ENCODE peak calls at places on chromosomes 13 and 19, in eight cellular contexts. T, C, E, Z, G, B, R and Y are unnamed samples.

GRCh38 chr13:49498211-49498610 is 2.5 kb downstream of the PHF11 start:
- DNase-seq in T (no peak), C (no peak), E (no peak), Z (no peak), G (no peak), B (no peak), R (no peak), Y (no peak)

GRCh38 chr19:30784850-30785459 is 412.8 kb downstream of the ZNF536 start:
- DNase-seq in T (peak; percentile 48), C (peak; percentile 39), E (peak; percentile 43), Z (peak; percentile 26), G (peak; percentile 77), B (peak; percentile 59), R (peak; percentile 82), Y (peak; percentile 12)

GRCh38 chr19:42242071-42242511 is 311 bp downstream of the GSK3A start:
- DNase-seq in T (no peak), C (no peak), E (no peak), Z (no peak), G (no peak), B (no peak), R (no peak), Y (no peak)

GRCh38 chr13:21557995-21558394 is 46.0 kb downstream of the MICU2 start:
- DNase-seq in T (no peak), C (no peak), E (no peak), Z (no peak), G (no peak), B (no peak), R (peak; percentile 75), Y (peak; percentile 34)

GRCh38 chr13:92390217-92390616 is 836.4 kb upstream of the GPC6 start:
- DNase-seq in T (no peak), C (no peak), E (no peak), Z (no peak), G (no peak), B (no peak), R (no peak), Y (no peak)

GRCh38 chr13:29993716-29994488 is 143.5 kb upstream of the UBL3 start:
- DNase-seq in T (no peak), C (no peak), E (no peak), Z (peak; percentile 90), G (no peak), B (no peak), R (no peak), Y (peak; percentile 47)

GRCh38 chr19:43620061-43621001 is 902 bp upstream of the ZNF428 start:
- DNase-seq in T (no peak), C (peak; percentile 87), E (no peak), Z (no peak), G (no peak), B (no peak), R (no peak), Y (no peak)

GRCh38 chr13:30105381-30105780 is 202.0 kb downstream of the KATNAL1 start:
- DNase-seq in T (peak; percentile 32), C (no peak), E (peak; percentile 55), Z (no peak), G (peak; percentile 77), B (no peak), R (peak; percentile 41), Y (no peak)

GRCh38 chr13:113298001-113298945 is 1.2 kb downstream of the LAMP1 start:
- DNase-seq in T (no peak), C (no peak), E (no peak), Z (no peak), G (no peak), B (no peak), R (no peak), Y (no peak)

GRCh38 chr13:63433546-63434150 is 2018.0 kb upstream of the PCDH20 start:
- DNase-seq in T (no peak), C (no peak), E (no peak), Z (peak; percentile 87), G (no peak), B (no peak), R (no peak), Y (peak; percentile 36)

GRCh38 chr13:71619096-71619495 is 247.9 kb downstream of the DACH1 start:
- DNase-seq in T (no peak), C (no peak), E (no peak), Z (no peak), G (no peak), B (no peak), R (no peak), Y (no peak)

GRCh38 chr13:108609353-108609752 is 20.1 kb upstream of the MYO16 start:
- DNase-seq in T (no peak), C (no peak), E (no peak), Z (peak; percentile 49), G (no peak), B (no peak), R (peak; percentile 69), Y (no peak)

GRCh38 chr13:89136678-89137077 is 1465.5 kb downstream of the SLITRK5 start:
- DNase-seq in T (no peak), C (no peak), E (no peak), Z (no peak), G (no peak), B (no peak), R (no peak), Y (no peak)

GRCh38 chr13:41411536-41411935 is 45.8 kb upstream of the RGCC start:
- DNase-seq in T (no peak), C (no peak), E (no peak), Z (peak; percentile 71), G (no peak), B (no peak), R (peak; percentile 50), Y (peak; percentile 62)

GRCh38 chr13:63189712-63190111 is 1774.1 kb upstream of the PCDH20 start:
- DNase-seq in T (no peak), C (no peak), E (no peak), Z (no peak), G (no peak), B (no peak), R (no peak), Y (no peak)

GRCh38 chr13:39051157-39051556 is 12.9 kb downstream of the NHLRC3 start:
- DNase-seq in T (no peak), C (no peak), E (no peak), Z (peak; percentile 50), G (no peak), B (no peak), R (peak; percentile 46), Y (no peak)

GRCh38 chr19:35563207-35563829 is at the start of gene ATP4A:
- DNase-seq in T (no peak), C (no peak), E (no peak), Z (no peak), G (peak; percentile 48), B (no peak), R (no peak), Y (no peak)

GRCh38 chr19:47713046-47714021 is at the start of gene EHD2:
- DNase-seq in T (peak; percentile 84), C (peak; percentile 86), E (peak; percentile 72), Z (peak; percentile 76), G (peak; percentile 86), B (peak; percentile 72), R (peak; percentile 78), Y (peak; percentile 44)

GRCh38 chr13:81929988-81930387 is 1589.1 kb upstream of the SPRY2 start:
- DNase-seq in T (no peak), C (no peak), E (no peak), Z (no peak), G (no peak), B (no peak), R (peak; percentile 87), Y (no peak)

GRCh38 chr13:19607523-19608078 is 25.9 kb upstream of the MPHOSPH8 start:
- DNase-seq in T (no peak), C (no peak), E (no peak), Z (no peak), G (no peak), B (peak; percentile 26), R (no peak), Y (no peak)

DNA sequence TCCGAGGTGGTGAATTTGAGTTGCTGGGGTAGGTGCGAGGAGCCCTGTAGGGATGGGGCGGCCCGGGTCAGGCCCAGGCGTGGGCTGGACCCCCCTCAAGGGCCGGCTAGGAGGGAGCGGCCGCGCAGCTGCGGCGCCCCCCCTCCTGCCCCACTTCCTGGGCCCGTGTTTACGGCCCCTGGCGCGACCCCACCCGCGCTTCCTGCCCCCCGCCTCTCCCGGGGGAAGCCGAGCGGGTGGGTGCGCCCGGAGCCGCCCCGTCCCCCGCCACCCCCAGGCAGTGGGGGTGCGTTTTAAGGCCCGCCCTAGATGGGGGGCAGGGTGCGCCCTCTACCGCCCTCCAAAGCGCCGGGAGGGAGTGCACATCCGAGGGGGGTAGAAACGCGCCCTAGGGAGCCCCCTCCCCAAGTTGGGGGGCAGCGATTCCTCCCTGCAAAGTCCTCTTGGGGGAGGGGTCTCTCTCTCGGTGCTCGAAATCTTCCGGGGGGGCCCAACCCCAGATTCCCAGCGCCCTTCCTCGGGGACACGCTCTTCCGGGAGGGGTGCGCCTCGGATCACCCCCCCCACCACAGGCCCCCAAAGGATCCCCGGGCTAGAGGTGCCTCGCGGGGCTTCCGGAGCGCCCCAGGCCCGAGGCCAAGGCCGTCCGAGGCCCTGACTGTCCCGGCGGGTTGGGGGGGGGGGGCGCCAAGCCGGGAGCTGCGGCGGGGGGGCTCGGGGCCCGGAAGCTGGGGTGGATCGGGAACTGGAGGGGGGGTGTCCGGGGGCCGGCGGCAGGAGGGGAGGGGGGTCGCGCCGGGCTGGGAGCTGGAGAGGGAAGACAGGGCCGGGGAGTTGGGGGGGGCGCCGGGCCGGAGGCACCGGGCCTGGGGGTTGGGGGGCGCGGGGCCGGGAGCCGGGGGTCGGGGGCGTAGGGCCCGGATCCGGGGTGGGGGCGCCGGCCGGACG is 807 bp downstream of the TLE5 start:
- DNase-seq in T (peak; percentile 78), C (peak; percentile 78), E (peak; percentile 58), Z (peak; percentile 17), G (peak; percentile 83), B (no peak), R (no peak), Y (no peak)
- TF ChIP-seq CTCF in T (peak; percentile 61), C (peak; percentile 55), E (no peak), Z (peak; percentile 26), G (peak; percentile 39), B (no peak), R (peak; percentile 41), Y (peak; percentile 36)

DNA sequence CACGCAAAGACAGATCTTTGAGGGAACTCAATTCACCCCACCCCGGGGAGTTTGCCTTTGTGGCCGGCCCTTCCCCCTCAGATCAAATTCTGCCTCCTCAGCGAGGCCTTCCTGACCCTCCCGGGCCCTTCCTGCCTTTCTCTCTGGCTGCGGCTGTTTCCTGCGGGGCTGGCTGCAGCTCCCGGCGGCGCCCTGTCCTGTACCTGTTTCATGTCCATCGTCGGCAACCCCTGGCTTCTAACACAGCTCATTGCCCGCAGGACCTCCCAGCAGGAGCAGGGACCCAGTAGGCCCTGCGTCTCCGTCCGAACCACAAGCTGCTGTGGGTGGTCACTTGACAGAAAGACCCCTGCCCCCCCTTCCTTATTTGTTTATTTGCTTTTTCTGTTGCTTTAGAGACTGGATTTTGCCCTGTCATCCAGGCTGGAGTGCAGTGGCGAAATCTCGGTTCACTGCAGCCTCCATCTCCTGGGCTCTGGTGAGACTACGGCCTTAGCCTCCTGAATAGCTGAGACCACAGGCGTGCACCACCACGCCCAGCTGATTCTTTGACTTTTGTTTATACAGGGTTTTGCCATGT is 7.7 kb upstream of the PTBP1 start:
- DNase-seq in T (no peak), C (peak; percentile 64), E (no peak), Z (no peak), G (no peak), B (no peak), R (peak; percentile 82), Y (no peak)
- H3K27ac ChIP-seq in T (peak overlapping the region; percentile 69), C (peak overlapping the region; percentile 88), E (peak overlapping the region; percentile 71), Z (no peak overlapping the region), G (peak overlapping the region; percentile 76), B (peak overlapping the region; percentile 33), R (peak overlapping the region; percentile 91), Y (no peak overlapping the region)

GRCh38 chr19:3045885-3046603 is 16.3 kb downstream of the TLE5 start:
- DNase-seq in T (no peak), C (no peak), E (no peak), Z (no peak), G (no peak), B (no peak), R (peak; percentile 80), Y (no peak)
- H3K4me3 ChIP-seq in T (no peak overlapping the region), C (no peak overlapping the region), E (no peak overlapping the region), Z (no peak overlapping the region), G (no peak overlapping the region), B (no peak overlapping the region), R (peak overlapping the region; percentile 54), Y (no peak overlapping the region)

GRCh38 chr19:51660975-51661600 is 14.5 kb upstream of the SIGLEC14 start:
- DNase-seq in T (peak; percentile 78), C (peak; percentile 49), E (peak; percentile 78), Z (peak; percentile 72), G (no peak), B (no peak), R (peak; percentile 95), Y (peak; percentile 77)
- TF ChIP-seq CTCF in T (peak; percentile 70), C (peak; percentile 66), E (peak; percentile 56), Z (peak; percentile 61), G (peak; percentile 50), B (no peak), R (peak; percentile 82), Y (peak; percentile 82)